ENCODE peak calls at places on chromosomes 2 and 18, in nine cellular contexts. X, J, M, F, K, P, Z, T and W are unnamed samples. For H3K27me3 and H3K36me3, the result is how much of the 10 kb centered on the place peaks cover.

GRCh38 chr18:9419956-9420631 is 55.2 kb upstream of the RALBP1 start:
- DNase-seq in M (no peak), K (no peak), Z (no peak), X (no peak), F (peak), T (no peak), P (no peak), J (no peak), W (no peak)

GRCh38 chr2:232974431-232974830 is 38.6 kb downstream of the NGEF start:
- DNase-seq in X (no peak), T (no peak), F (no peak), Z (no peak), M (no peak), K (no peak), P (no peak), J (no peak), W (no peak)

GRCh38 chr2:41068740-41069139 is 616.9 kb upstream of the SLC8A1 start:
- DNase-seq in Z (no peak), P (no peak), M (no peak), F (no peak), J (no peak), X (no peak), K (no peak), T (peak), W (no peak)

GRCh38 chr2:165497659-165498306 is 28.3 kb downstream of the CSRNP3 start:
- DNase-seq in K (no peak), J (no peak), M (no peak), Z (no peak), T (no peak), P (no peak), F (no peak), X (no peak), W (no peak)

GRCh38 chr18:48159816-48160215 is 229.4 kb upstream of the SMAD2 start:
- DNase-seq in T (no peak), Z (no peak), J (no peak), X (no peak), M (no peak), F (no peak), P (no peak), K (no peak), W (no peak)

GRCh38 chr2:73961823-73962615 is 22.7 kb upstream of the TET3 start:
- DNase-seq in X (no peak), F (no peak), M (no peak), J (no peak), T (no peak), K (no peak), P (no peak), Z (no peak), W (no peak)

GRCh38 chr2:203237501-203238238 is 1.1 kb upstream of the CYP20A1 start:
- DNase-seq in J (no peak), T (no peak), M (no peak), P (no peak), K (no peak), F (no peak), X (no peak), Z (no peak), W (no peak)

GRCh38 chr18:55539240-55539639 is 48.8 kb downstream of the TCF4 start:
- DNase-seq in T (peak), F (no peak), Z (no peak), P (no peak), J (no peak), K (no peak), X (no peak), M (no peak), W (no peak)

GRCh38 chr2:131146255-131146654 is 41.1 kb downstream of the PLEKHB2 start:
- DNase-seq in K (no peak), X (no peak), Z (no peak), T (no peak), J (no peak), M (no peak), F (no peak), P (no peak), W (no peak)

GRCh38 chr2:128485761-128486639 is 167.3 kb upstream of the HS6ST1 start:
- DNase-seq in T (no peak), Z (no peak), X (no peak), M (no peak), F (no peak), K (no peak), J (no peak), P (no peak), W (peak)

GRCh38 chr2:102143450-102143985 is 972 bp downstream of the IL1R1 start:
- DNase-seq in Z (no peak), F (no peak), T (no peak), X (no peak), K (peak), P (peak), M (no peak), J (no peak), W (no peak)

GRCh38 chr2:118133916-118134315 is 45.6 kb downstream of the INSIG2 start:
- DNase-seq in F (no peak), K (no peak), M (no peak), T (no peak), X (no peak), P (no peak), J (no peak), Z (no peak), W (no peak)

GRCh38 chr2:241941691-241942301 is 72.3 kb downstream of the RTP5 start:
- DNase-seq in Z (no peak), X (no peak), T (no peak), F (no peak), P (no peak), M (no peak), J (peak), K (no peak), W (peak)

GRCh38 chr2:96739051-96739632 is 722 bp downstream of the LMAN2L start:
- DNase-seq in K (no peak), T (no peak), P (no peak), M (no peak), Z (no peak), J (no peak), F (no peak), X (no peak), W (no peak)

GRCh38 chr2:23757686-23758433 is 169.1 kb downstream of the ATAD2B start:
- DNase-seq in P (no peak), F (peak), T (peak), Z (no peak), M (no peak), K (peak), X (peak), J (no peak), W (no peak)

DNA sequence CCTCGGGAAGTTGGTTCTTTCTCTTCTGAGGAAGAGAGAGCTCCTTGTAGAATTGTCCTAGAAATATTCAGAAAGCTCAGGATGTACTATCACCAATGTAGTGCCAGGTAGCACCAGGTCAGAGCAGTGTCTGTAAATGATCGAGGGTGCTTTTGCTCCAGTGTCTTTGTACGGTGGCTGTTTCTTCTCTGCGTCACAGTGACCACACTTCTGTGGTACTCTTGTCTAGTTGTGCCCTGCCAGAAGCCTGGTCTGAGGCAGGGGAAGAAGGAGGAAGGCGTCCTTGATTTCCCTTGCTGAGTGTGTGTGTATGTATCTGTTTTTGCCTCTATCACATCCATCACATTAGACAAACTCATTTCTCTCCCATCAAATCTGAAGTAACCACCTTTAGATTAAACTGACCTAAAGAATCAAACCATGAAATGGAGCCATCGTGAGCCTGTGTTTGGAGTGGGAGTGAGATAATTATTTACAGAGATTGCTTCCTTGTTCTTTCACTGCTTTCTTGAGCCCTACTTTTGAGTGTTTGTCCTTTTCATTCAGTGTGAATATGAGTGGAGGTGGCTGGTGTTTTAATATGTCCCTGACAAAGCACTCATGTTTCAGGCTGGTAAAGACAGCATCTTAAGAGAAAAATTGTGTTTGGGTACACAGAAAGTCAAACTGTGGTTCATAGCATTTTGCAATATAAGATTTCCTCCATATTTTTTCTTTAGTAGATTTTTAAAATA is 97.2 kb downstream of the ACOXL start:
- DNase-seq in P (no peak), K (no peak), J (no peak), M (no peak), X (no peak), Z (no peak), F (no peak), T (no peak), W (no peak)
- H3K27me3 ChIP-seq in P (under half), K (under half), J (under half), M (under half), X (under half), Z (under half), F (under half), T (under half), W (under half)

GRCh38 chr2:217937446-217937845 is 65.3 kb downstream of the TNS1 start:
- DNase-seq in J (no peak), T (no peak), K (no peak), P (no peak), X (no peak), M (no peak), Z (no peak), F (no peak), W (peak)

GRCh38 chr2:217939220-217939619 is 63.6 kb downstream of the TNS1 start:
- DNase-seq in X (no peak), F (no peak), Z (no peak), P (no peak), M (no peak), T (no peak), K (no peak), J (no peak), W (no peak)

GRCh38 chr2:217936952-217937351 is 65.8 kb downstream of the TNS1 start:
- DNase-seq in K (no peak), P (no peak), T (no peak), Z (no peak), M (no peak), F (no peak), X (no peak), J (no peak), W (no peak)

GRCh38 chr2:217939629-217940245 is 63.1 kb downstream of the TNS1 start:
- DNase-seq in P (no peak), M (no peak), F (no peak), J (no peak), X (no peak), T (no peak), K (no peak), Z (no peak), W (no peak)

DNA sequence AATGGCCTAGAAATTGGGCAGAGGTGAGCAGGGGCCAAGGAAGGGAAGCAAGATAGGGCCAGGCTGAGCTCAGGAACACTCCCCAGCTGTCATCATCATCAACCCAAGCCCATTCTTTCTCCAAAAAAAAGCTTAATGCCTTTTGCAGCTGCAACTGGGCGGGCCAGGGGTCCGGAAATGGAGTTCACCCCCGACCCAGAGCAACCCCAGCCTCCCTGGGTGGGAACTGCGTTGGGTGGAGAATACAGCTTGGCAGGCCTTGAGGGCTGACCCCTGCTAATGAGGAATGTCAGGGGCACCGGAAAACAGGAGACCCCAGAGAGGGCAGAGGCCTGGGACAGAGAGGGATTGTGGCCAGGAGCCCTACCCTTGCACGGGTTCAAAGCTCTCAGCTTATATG is 64.8 kb downstream of the TNS1 start:
- DNase-seq in K (no peak), X (no peak), Z (no peak), M (no peak), J (no peak), P (no peak), F (no peak), T (no peak), W (no peak)
- H3K4me3 ChIP-seq in K (no peak), X (no peak), Z (no peak), M (no peak), J (no peak), P (peak), F (no peak), T (no peak), W (no peak)

GRCh38 chr2:126698991-126699390 is 43.0 kb downstream of the GYPC start:
- DNase-seq in J (no peak), K (no peak), Z (no peak), F (no peak), T (no peak), P (no peak), X (no peak), M (no peak), W (no peak)

GRCh38 chr2:126700677-126701076 is 44.7 kb downstream of the GYPC start:
- DNase-seq in K (no peak), Z (no peak), M (no peak), X (no peak), T (no peak), P (no peak), F (peak), J (no peak), W (no peak)

GRCh38 chr2:126698376-126698775 is 42.4 kb downstream of the GYPC start:
- DNase-seq in Z (no peak), F (no peak), P (no peak), J (no peak), T (no peak), K (no peak), M (no peak), X (no peak), W (no peak)

GRCh38 chr2:126700073-126700581 is 44.2 kb downstream of the GYPC start:
- DNase-seq in J (no peak), M (no peak), X (no peak), K (no peak), F (no peak), T (no peak), P (no peak), Z (no peak), W (no peak)

GRCh38 chr2:126696644-126697520 is 40.9 kb downstream of the GYPC start:
- DNase-seq in K (no peak), X (no peak), T (no peak), Z (no peak), J (no peak), P (no peak), M (no peak), F (no peak), W (no peak)
- H3K36me3 ChIP-seq in K (under half), X (under half), T (under half), Z (under half), J (under half), P (under half), M (under half), F (under half), W (under half)

GRCh38 chr2:222375798-222376197 is 48.5 kb upstream of the SGPP2 start:
- DNase-seq in Z (no peak), F (no peak), J (no peak), K (no peak), P (no peak), X (no peak), T (no peak), M (no peak), W (no peak)
- H3K27me3 ChIP-seq in Z (under half), F (under half), J (under half), K (under half), P (under half), X (under half), T (under half), M (under half), W (under half)

DNA sequence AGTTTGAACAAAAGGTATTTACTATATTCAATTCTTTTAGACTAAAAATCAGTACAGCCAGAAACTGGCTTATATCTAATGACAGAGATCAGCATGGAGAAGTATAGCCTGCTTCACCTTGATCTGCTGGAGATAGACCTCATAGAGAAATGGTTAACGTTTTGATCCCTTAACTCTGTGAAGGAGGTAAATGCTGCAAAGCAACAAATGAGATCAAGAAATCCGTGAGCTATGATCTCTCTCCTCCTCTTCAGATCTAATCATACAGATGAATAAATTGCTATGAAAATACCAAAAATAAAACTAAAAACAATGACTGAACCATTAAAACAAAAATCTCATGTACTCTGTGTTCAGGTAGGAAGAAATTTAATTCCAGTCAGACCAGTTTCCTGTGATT is 42.8 kb downstream of the KLHL14 start:
- DNase-seq in K (no peak), J (no peak), X (no peak), T (no peak), M (no peak), F (no peak), P (no peak), Z (no peak), W (no peak)
- H3K4me3 ChIP-seq in K (no peak), J (no peak), X (peak), T (peak), M (no peak), F (peak), P (peak), Z (no peak), W (no peak)

GRCh38 chr2:69102234-69102633 is 89.3 kb downstream of the ANTXR1 start:
- DNase-seq in K (no peak), J (no peak), P (no peak), X (no peak), Z (no peak), F (no peak), M (no peak), T (no peak), W (no peak)
- H3K36me3 ChIP-seq in K (under half), J (under half), P (under half), X (under half), Z (under half), F (under half), M (under half), T (under half), W (under half)

DNA sequence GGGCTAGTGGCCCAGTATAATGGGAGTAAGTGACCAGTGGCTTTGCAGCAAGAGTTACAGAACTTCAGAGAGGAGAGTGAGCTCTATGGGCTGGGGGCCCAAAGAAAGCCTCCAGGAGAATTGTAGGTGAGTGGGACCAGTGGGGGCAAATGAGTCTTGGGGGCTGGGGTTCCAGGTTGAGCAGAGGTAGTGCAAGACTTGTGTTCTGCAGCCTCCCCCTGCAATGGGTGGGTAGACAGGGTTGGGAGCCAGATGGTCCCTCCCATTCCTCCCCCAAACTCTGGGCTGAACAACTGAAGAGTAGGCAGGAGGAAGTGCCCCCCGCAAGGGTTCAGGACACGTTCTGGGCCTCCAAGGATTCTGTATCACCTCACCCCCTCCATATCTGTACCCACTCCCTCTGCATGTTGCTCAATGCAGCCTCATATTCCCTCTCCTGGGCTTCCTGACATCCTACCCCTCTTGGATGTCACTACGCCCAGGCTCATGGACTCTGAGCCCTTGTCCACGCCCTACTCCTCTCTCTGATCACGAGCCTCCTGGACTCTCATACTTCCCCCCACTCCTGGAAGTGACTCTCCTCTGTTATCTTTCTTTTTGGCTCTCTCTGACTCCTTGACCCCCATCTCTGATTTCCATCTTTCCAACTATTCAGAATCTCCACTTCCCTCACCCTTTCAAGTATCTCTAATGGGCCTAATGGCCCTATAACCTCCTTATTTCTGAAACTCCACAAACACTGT is 2.0 kb downstream of the TMEM198 start:
- DNase-seq in X (no peak), Z (no peak), J (peak), K (peak), F (no peak), P (no peak), M (no peak), T (no peak), W (no peak)
- H3K27me3 ChIP-seq in X (under half), Z (under half), J (under half), K (under half), F (under half), P (under half), M (under half), T (under half), W (under half)

GRCh38 chr2:240819404-240820013 is 510 bp downstream of the KIF1A start:
- DNase-seq in X (no peak), J (no peak), P (no peak), F (no peak), T (no peak), K (peak), M (no peak), Z (no peak), W (peak)

GRCh38 chr2:240820014-240820606 is at the start of gene KIF1A:
- DNase-seq in Z (no peak), X (no peak), J (peak), T (no peak), P (no peak), F (no peak), M (no peak), K (peak), W (peak)

GRCh38 chr2:240817496-240818292 is 2.3 kb downstream of the KIF1A start:
- DNase-seq in J (no peak), M (no peak), K (no peak), P (no peak), F (no peak), Z (no peak), T (no peak), X (no peak), W (peak)

GRCh38 chr2:240818293-240818542 is 1.8 kb downstream of the KIF1A start:
- DNase-seq in M (no peak), P (no peak), T (no peak), J (no peak), K (no peak), Z (no peak), X (no peak), F (no peak), W (no peak)

DNA sequence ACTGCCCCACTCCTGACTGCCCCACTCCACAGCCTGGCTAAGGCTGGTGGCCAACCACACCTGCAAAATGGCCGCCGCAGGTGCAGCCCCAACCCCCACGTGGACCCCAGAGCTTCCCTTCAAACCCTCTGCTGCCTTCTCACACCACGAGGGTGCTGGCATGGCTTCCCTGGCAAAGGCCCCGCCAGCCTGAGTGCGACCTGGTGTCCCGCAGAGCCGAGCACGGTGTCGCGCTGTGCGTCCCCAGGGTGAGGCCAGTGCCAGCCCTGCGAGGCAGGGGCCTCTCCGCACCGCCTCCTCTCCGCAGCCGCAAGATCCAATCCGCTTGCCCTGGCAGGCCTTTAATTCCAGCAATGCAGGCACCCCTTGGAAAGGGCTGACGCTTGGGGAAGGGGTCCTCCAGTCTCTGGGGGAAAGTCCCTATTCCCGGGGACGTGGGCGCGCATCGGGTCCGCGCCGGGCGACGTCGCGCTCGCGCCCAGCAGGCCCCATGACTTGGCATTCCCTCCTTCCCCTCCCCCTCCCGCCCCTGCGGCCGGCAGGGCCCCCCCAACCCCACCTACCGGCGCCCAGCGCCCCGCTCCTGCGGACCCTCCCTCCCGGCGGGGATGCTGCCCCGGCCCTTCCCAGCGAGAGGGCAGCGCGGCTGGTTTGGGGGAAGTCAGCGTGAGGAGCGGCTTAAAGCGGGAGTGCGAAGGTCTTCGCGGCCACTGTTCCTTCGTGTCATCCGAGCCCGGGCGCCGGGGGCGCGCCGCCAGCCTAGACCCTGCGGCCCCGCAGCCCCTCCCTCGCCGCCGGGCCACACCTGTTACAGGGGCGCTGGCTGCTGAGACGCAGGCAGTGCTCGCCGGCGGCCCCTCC is 1.2 kb downstream of the KIF1A start:
- DNase-seq in P (no peak), M (no peak), F (no peak), K (peak), X (no peak), T (no peak), Z (no peak), J (no peak), W (peak)
- H3K4me3 ChIP-seq in P (no peak), M (peak), F (no peak), K (peak), X (no peak), T (no peak), Z (peak), J (peak), W (peak)

GRCh38 chr18:36821681-36822080 is 7.1 kb downstream of the TPGS2 start:
- DNase-seq in Z (no peak), J (no peak), F (no peak), M (no peak), K (no peak), P (no peak), X (no peak), T (no peak), W (no peak)
- H3K36me3 ChIP-seq in Z (under half), J (under half), F (under half), M (under half), K (under half), P (under half), X (under half), T (under half), W (under half)